ENCODE peak calls at places on chromosomes 7 and 10, in eight cellular contexts. One of them, this sample, is unnamed.

GRCh38 chr7:3722396-3722846 is 421.4 kb downstream of the SDK1 start:
- DNase-seq in right cardiac atrium: peak
- DNase-seq in ELF-1: peak
- DNase-seq in left ventricle myocardium inferior: peak
- DNase-seq in amniotic stem cell: no peak
- DNase-seq in adipocyte: no peak
- DNase-seq in posterior vena cava: no peak
- DNase-seq in mucosa of descending colon: peak
- DNase-seq in this sample: peak

GRCh38 chr7:90688826-90689225 is 92.7 kb downstream of the CDK14 start:
- DNase-seq in posterior vena cava: no peak
- DNase-seq in mucosa of descending colon: no peak
- DNase-seq in right cardiac atrium: no peak
- DNase-seq in adipocyte: no peak
- DNase-seq in amniotic stem cell: no peak
- DNase-seq in ELF-1: peak
- DNase-seq in left ventricle myocardium inferior: no peak
- DNase-seq in this sample: no peak

GRCh38 chr7:151599401-151600227 is 79.9 kb upstream of the RHEB start:
- DNase-seq in mucosa of descending colon: no peak
- DNase-seq in ELF-1: no peak
- DNase-seq in posterior vena cava: no peak
- DNase-seq in left ventricle myocardium inferior: no peak
- DNase-seq in amniotic stem cell: peak
- DNase-seq in adipocyte: peak
- DNase-seq in right cardiac atrium: peak
- DNase-seq in this sample: no peak

GRCh38 chr7:95608344-95609173 is 12.2 kb upstream of the PDK4 start:
- DNase-seq in right cardiac atrium: peak
- DNase-seq in adipocyte: peak
- DNase-seq in amniotic stem cell: peak
- DNase-seq in ELF-1: peak
- DNase-seq in mucosa of descending colon: peak
- DNase-seq in posterior vena cava: peak
- DNase-seq in left ventricle myocardium inferior: peak
- DNase-seq in this sample: peak

GRCh38 chr10:130901311-130902165 is 410.0 kb downstream of the TCERG1L start:
- DNase-seq in right cardiac atrium: no peak
- DNase-seq in left ventricle myocardium inferior: no peak
- DNase-seq in posterior vena cava: no peak
- DNase-seq in amniotic stem cell: no peak
- DNase-seq in ELF-1: peak
- DNase-seq in adipocyte: no peak
- DNase-seq in mucosa of descending colon: no peak
- DNase-seq in this sample: no peak

GRCh38 chr10:133475821-133476640 is 22.3 kb downstream of the SCART1 start:
- DNase-seq in right cardiac atrium: peak
- DNase-seq in posterior vena cava: no peak
- DNase-seq in adipocyte: no peak
- DNase-seq in amniotic stem cell: no peak
- DNase-seq in mucosa of descending colon: no peak
- DNase-seq in left ventricle myocardium inferior: no peak
- DNase-seq in ELF-1: no peak
- DNase-seq in this sample: no peak

GRCh38 chr7:139713061-139713460 is 64.7 kb downstream of the HIPK2 start:
- DNase-seq in mucosa of descending colon: no peak
- DNase-seq in adipocyte: no peak
- DNase-seq in ELF-1: no peak
- DNase-seq in right cardiac atrium: no peak
- DNase-seq in left ventricle myocardium inferior: no peak
- DNase-seq in posterior vena cava: no peak
- DNase-seq in amniotic stem cell: no peak
- DNase-seq in this sample: no peak

GRCh38 chr10:48450233-48450810 is 143.8 kb downstream of the MAPK8 start:
- DNase-seq in mucosa of descending colon: no peak
- DNase-seq in amniotic stem cell: no peak
- DNase-seq in adipocyte: no peak
- DNase-seq in posterior vena cava: no peak
- DNase-seq in right cardiac atrium: peak
- DNase-seq in left ventricle myocardium inferior: no peak
- DNase-seq in ELF-1: no peak
- DNase-seq in this sample: no peak

GRCh38 chr7:157767466-157767865 is 430.7 kb downstream of the DNAJB6 start:
- DNase-seq in left ventricle myocardium inferior: no peak
- DNase-seq in amniotic stem cell: no peak
- DNase-seq in posterior vena cava: peak
- DNase-seq in ELF-1: no peak
- DNase-seq in mucosa of descending colon: no peak
- DNase-seq in adipocyte: no peak
- DNase-seq in right cardiac atrium: no peak
- DNase-seq in this sample: no peak

GRCh38 chr7:155462163-155462735 is 4.3 kb downstream of the EN2 start:
- DNase-seq in right cardiac atrium: no peak
- DNase-seq in adipocyte: no peak
- DNase-seq in left ventricle myocardium inferior: no peak
- DNase-seq in ELF-1: peak
- DNase-seq in mucosa of descending colon: no peak
- DNase-seq in amniotic stem cell: no peak
- DNase-seq in posterior vena cava: peak
- DNase-seq in this sample: no peak

GRCh38 chr10:96832721-96833219 is 672 bp downstream of the LCOR start:
- DNase-seq in mucosa of descending colon: peak
- DNase-seq in posterior vena cava: peak
- DNase-seq in amniotic stem cell: no peak
- DNase-seq in left ventricle myocardium inferior: peak
- DNase-seq in ELF-1: peak
- DNase-seq in adipocyte: peak
- DNase-seq in right cardiac atrium: peak
- DNase-seq in this sample: peak

GRCh38 chr7:150336746-150337145 is 4.7 kb downstream of the RARRES2 start:
- DNase-seq in right cardiac atrium: peak
- DNase-seq in left ventricle myocardium inferior: no peak
- DNase-seq in amniotic stem cell: no peak
- DNase-seq in mucosa of descending colon: no peak
- DNase-seq in adipocyte: no peak
- DNase-seq in ELF-1: no peak
- DNase-seq in posterior vena cava: no peak
- DNase-seq in this sample: no peak

GRCh38 chr10:191703-192518 is 56.7 kb downstream of the ZMYND11 start:
- DNase-seq in mucosa of descending colon: no peak
- DNase-seq in ELF-1: no peak
- DNase-seq in adipocyte: peak
- DNase-seq in amniotic stem cell: peak
- DNase-seq in right cardiac atrium: peak
- DNase-seq in posterior vena cava: no peak
- DNase-seq in left ventricle myocardium inferior: no peak
- DNase-seq in this sample: no peak

GRCh38 chr7:51313276-51314035 is 3.2 kb downstream of the COBL start:
- DNase-seq in amniotic stem cell: no peak
- DNase-seq in adipocyte: no peak
- DNase-seq in ELF-1: no peak
- DNase-seq in mucosa of descending colon: no peak
- DNase-seq in right cardiac atrium: no peak
- DNase-seq in posterior vena cava: no peak
- DNase-seq in left ventricle myocardium inferior: no peak
- DNase-seq in this sample: no peak

GRCh38 chr10:28495084-28495483 is 37.8 kb upstream of the WAC start:
- DNase-seq in adipocyte: no peak
- DNase-seq in posterior vena cava: no peak
- DNase-seq in mucosa of descending colon: no peak
- DNase-seq in ELF-1: no peak
- DNase-seq in right cardiac atrium: no peak
- DNase-seq in amniotic stem cell: no peak
- DNase-seq in left ventricle myocardium inferior: no peak
- DNase-seq in this sample: no peak

GRCh38 chr10:78979938-78980337 is 88.8 kb upstream of the ZMIZ1 start:
- DNase-seq in left ventricle myocardium inferior: no peak
- DNase-seq in amniotic stem cell: no peak
- DNase-seq in mucosa of descending colon: no peak
- DNase-seq in posterior vena cava: no peak
- DNase-seq in right cardiac atrium: peak
- DNase-seq in adipocyte: no peak
- DNase-seq in ELF-1: no peak
- DNase-seq in this sample: peak

GRCh38 chr10:4034907-4035581 is 250.0 kb upstream of the KLF6 start:
- DNase-seq in posterior vena cava: no peak
- DNase-seq in adipocyte: peak
- DNase-seq in amniotic stem cell: peak
- DNase-seq in left ventricle myocardium inferior: no peak
- DNase-seq in mucosa of descending colon: peak
- DNase-seq in right cardiac atrium: no peak
- DNase-seq in ELF-1: no peak
- DNase-seq in this sample: no peak

GRCh38 chr10:9097206-9097990 is 1042.9 kb downstream of the GATA3 start:
- DNase-seq in right cardiac atrium: no peak
- DNase-seq in ELF-1: no peak
- DNase-seq in mucosa of descending colon: no peak
- DNase-seq in posterior vena cava: no peak
- DNase-seq in left ventricle myocardium inferior: no peak
- DNase-seq in adipocyte: no peak
- DNase-seq in amniotic stem cell: no peak
- DNase-seq in this sample: no peak

GRCh38 chr10:43002596-43002995 is 74.3 kb upstream of the RET start:
- DNase-seq in mucosa of descending colon: no peak
- DNase-seq in left ventricle myocardium inferior: no peak
- DNase-seq in adipocyte: no peak
- DNase-seq in amniotic stem cell: no peak
- DNase-seq in ELF-1: no peak
- DNase-seq in posterior vena cava: peak
- DNase-seq in right cardiac atrium: no peak
- DNase-seq in this sample: no peak

GRCh38 chr10:133215586-133215985 is 14.4 kb upstream of the UTF1 start:
- DNase-seq in mucosa of descending colon: no peak
- DNase-seq in left ventricle myocardium inferior: no peak
- DNase-seq in amniotic stem cell: no peak
- DNase-seq in posterior vena cava: no peak
- DNase-seq in ELF-1: no peak
- DNase-seq in adipocyte: no peak
- DNase-seq in right cardiac atrium: peak
- DNase-seq in this sample: no peak

GRCh38 chr10:113716109-113717010 is 35.1 kb upstream of the PLEKHS1 start:
- DNase-seq in posterior vena cava: no peak
- DNase-seq in mucosa of descending colon: no peak
- DNase-seq in ELF-1: no peak
- DNase-seq in right cardiac atrium: no peak
- DNase-seq in adipocyte: no peak
- DNase-seq in left ventricle myocardium inferior: no peak
- DNase-seq in amniotic stem cell: no peak
- DNase-seq in this sample: no peak

GRCh38 chr10:76017026-76017732 is 585.8 kb downstream of the LRMDA start:
- DNase-seq in right cardiac atrium: no peak
- DNase-seq in adipocyte: peak
- DNase-seq in posterior vena cava: no peak
- DNase-seq in left ventricle myocardium inferior: no peak
- DNase-seq in amniotic stem cell: no peak
- DNase-seq in mucosa of descending colon: no peak
- DNase-seq in ELF-1: no peak
- DNase-seq in this sample: peak

This sample was measured in cardiac muscle cell.